ENCODE peak calls at places on chromosome 22, in six cellular contexts. One of them, this sample, is unnamed. For H3K36me3, the result is how much of the 10 kb centered on the place peaks cover.

GRCh38 chr22:45597460-45598192 is 74.0 kb upstream of the ATXN10 start:
- DNase-seq in PC-9: peak
- DNase-seq in endothelial cell of umbilical vein: no peak
- DNase-seq in cardiac muscle cell: peak
- DNase-seq in fibroblast of lung: no peak
- DNase-seq in hepatocyte: peak
- DNase-seq in this sample: no peak

GRCh38 chr22:42863349-42863911 is 6.4 kb upstream of the ARFGAP3 start:
- DNase-seq in PC-9: peak
- DNase-seq in cardiac muscle cell: no peak
- DNase-seq in fibroblast of lung: peak
- DNase-seq in endothelial cell of umbilical vein: peak
- DNase-seq in hepatocyte: no peak
- DNase-seq in this sample: peak

GRCh38 chr22:30078320-30079311 is 1.6 kb upstream of the HORMAD2 start:
- DNase-seq in fibroblast of lung: no peak
- DNase-seq in endothelial cell of umbilical vein: no peak
- DNase-seq in hepatocyte: peak
- DNase-seq in cardiac muscle cell: no peak
- DNase-seq in PC-9: no peak
- DNase-seq in this sample: peak

GRCh38 chr22:19122752-19123492 is 710 bp upstream of the DGCR2 start:
- DNase-seq in endothelial cell of umbilical vein: no peak
- DNase-seq in fibroblast of lung: peak
- DNase-seq in cardiac muscle cell: peak
- DNase-seq in hepatocyte: peak
- DNase-seq in PC-9: no peak
- DNase-seq in this sample: no peak

GRCh38 chr22:41052661-41053490 is 39.5 kb upstream of the EP300 start:
- DNase-seq in PC-9: peak
- DNase-seq in endothelial cell of umbilical vein: no peak
- DNase-seq in fibroblast of lung: peak
- DNase-seq in cardiac muscle cell: no peak
- DNase-seq in hepatocyte: peak
- DNase-seq in this sample: no peak

GRCh38 chr22:21074092-21074715 is 28.5 kb downstream of the LRRC74B start:
- DNase-seq in endothelial cell of umbilical vein: no peak
- DNase-seq in cardiac muscle cell: no peak
- DNase-seq in fibroblast of lung: peak
- DNase-seq in PC-9: peak
- DNase-seq in hepatocyte: no peak
- DNase-seq in this sample: no peak

GRCh38 chr22:37672920-37673453 is 2.4 kb upstream of the LGALS1 start:
- DNase-seq in cardiac muscle cell: no peak
- DNase-seq in fibroblast of lung: no peak
- DNase-seq in endothelial cell of umbilical vein: no peak
- DNase-seq in PC-9: no peak
- DNase-seq in hepatocyte: no peak
- DNase-seq in this sample: no peak

GRCh38 chr22:25077964-25078363 is 121.7 kb upstream of the CRYBB3 start:
- DNase-seq in endothelial cell of umbilical vein: no peak
- DNase-seq in hepatocyte: no peak
- DNase-seq in fibroblast of lung: no peak
- DNase-seq in cardiac muscle cell: no peak
- DNase-seq in PC-9: no peak
- DNase-seq in this sample: no peak

GRCh38 chr22:19876314-19876940 is 21.8 kb upstream of the GNB1L start:
- DNase-seq in cardiac muscle cell: no peak
- DNase-seq in fibroblast of lung: no peak
- DNase-seq in PC-9: no peak
- DNase-seq in endothelial cell of umbilical vein: peak
- DNase-seq in hepatocyte: no peak
- DNase-seq in this sample: no peak

GRCh38 chr22:27853404-27853803 is 51.8 kb upstream of the MN1 start:
- DNase-seq in cardiac muscle cell: no peak
- DNase-seq in PC-9: no peak
- DNase-seq in fibroblast of lung: peak
- DNase-seq in endothelial cell of umbilical vein: no peak
- DNase-seq in hepatocyte: no peak
- DNase-seq in this sample: no peak

GRCh38 chr22:42296381-42296853 is 26.0 kb upstream of the TCF20 start:
- DNase-seq in cardiac muscle cell: no peak
- DNase-seq in endothelial cell of umbilical vein: no peak
- DNase-seq in PC-9: no peak
- DNase-seq in hepatocyte: peak
- DNase-seq in fibroblast of lung: no peak
- DNase-seq in this sample: peak

GRCh38 chr22:48391171-48391711 is 1436.4 kb downstream of the BRD1 start:
- DNase-seq in cardiac muscle cell: no peak
- DNase-seq in PC-9: no peak
- DNase-seq in fibroblast of lung: no peak
- DNase-seq in endothelial cell of umbilical vein: no peak
- DNase-seq in hepatocyte: no peak
- DNase-seq in this sample: peak

GRCh38 chr22:24996420-24996952 is 44.0 kb downstream of the KIAA1671 start:
- DNase-seq in cardiac muscle cell: peak
- DNase-seq in hepatocyte: peak
- DNase-seq in fibroblast of lung: peak
- DNase-seq in PC-9: peak
- DNase-seq in endothelial cell of umbilical vein: peak
- DNase-seq in this sample: peak

GRCh38 chr22:17108256-17109112 is 12.7 kb downstream of the TMEM121B start:
- DNase-seq in endothelial cell of umbilical vein: no peak
- DNase-seq in cardiac muscle cell: no peak
- DNase-seq in hepatocyte: no peak
- DNase-seq in fibroblast of lung: no peak
- DNase-seq in PC-9: no peak
- DNase-seq in this sample: no peak

GRCh38 chr22:19574247-19574646 is 50.0 kb upstream of the CLDN5 start:
- DNase-seq in hepatocyte: no peak
- DNase-seq in cardiac muscle cell: no peak
- DNase-seq in PC-9: no peak
- DNase-seq in fibroblast of lung: no peak
- DNase-seq in endothelial cell of umbilical vein: no peak
- DNase-seq in this sample: no peak

GRCh38 chr22:28373841-28374240 is 305.8 kb downstream of the TTC28 start:
- DNase-seq in hepatocyte: no peak
- DNase-seq in endothelial cell of umbilical vein: peak
- DNase-seq in cardiac muscle cell: no peak
- DNase-seq in fibroblast of lung: peak
- DNase-seq in PC-9: no peak
- DNase-seq in this sample: no peak

GRCh38 chr22:31046591-31047226 is 34.4 kb upstream of the SMTN start:
- DNase-seq in PC-9: no peak
- DNase-seq in fibroblast of lung: peak
- DNase-seq in endothelial cell of umbilical vein: peak
- DNase-seq in hepatocyte: no peak
- DNase-seq in cardiac muscle cell: peak
- DNase-seq in this sample: no peak

GRCh38 chr22:38843716-38844660 is at the start of gene NPTXR:
- DNase-seq in hepatocyte: peak
- DNase-seq in cardiac muscle cell: peak
- DNase-seq in PC-9: no peak
- DNase-seq in fibroblast of lung: peak
- DNase-seq in endothelial cell of umbilical vein: peak
- DNase-seq in this sample: peak

GRCh38 chr22:42179616-42180015 is 49.0 kb upstream of the CYP2D6 start:
- DNase-seq in PC-9: no peak
- DNase-seq in endothelial cell of umbilical vein: no peak
- DNase-seq in cardiac muscle cell: no peak
- DNase-seq in hepatocyte: no peak
- DNase-seq in fibroblast of lung: peak
- DNase-seq in this sample: no peak

GRCh38 chr22:23796461-23796860 is 9.7 kb downstream of the SMARCB1 start:
- DNase-seq in hepatocyte: peak
- DNase-seq in endothelial cell of umbilical vein: no peak
- DNase-seq in PC-9: no peak
- DNase-seq in cardiac muscle cell: no peak
- DNase-seq in fibroblast of lung: peak
- DNase-seq in this sample: no peak
- H3K36me3 ChIP-seq in hepatocyte: under half
- H3K36me3 ChIP-seq in endothelial cell of umbilical vein: under half
- H3K36me3 ChIP-seq in PC-9: under half
- H3K36me3 ChIP-seq in cardiac muscle cell: under half
- H3K36me3 ChIP-seq in fibroblast of lung: under half
- H3K36me3 ChIP-seq in this sample: half or more

DNA sequence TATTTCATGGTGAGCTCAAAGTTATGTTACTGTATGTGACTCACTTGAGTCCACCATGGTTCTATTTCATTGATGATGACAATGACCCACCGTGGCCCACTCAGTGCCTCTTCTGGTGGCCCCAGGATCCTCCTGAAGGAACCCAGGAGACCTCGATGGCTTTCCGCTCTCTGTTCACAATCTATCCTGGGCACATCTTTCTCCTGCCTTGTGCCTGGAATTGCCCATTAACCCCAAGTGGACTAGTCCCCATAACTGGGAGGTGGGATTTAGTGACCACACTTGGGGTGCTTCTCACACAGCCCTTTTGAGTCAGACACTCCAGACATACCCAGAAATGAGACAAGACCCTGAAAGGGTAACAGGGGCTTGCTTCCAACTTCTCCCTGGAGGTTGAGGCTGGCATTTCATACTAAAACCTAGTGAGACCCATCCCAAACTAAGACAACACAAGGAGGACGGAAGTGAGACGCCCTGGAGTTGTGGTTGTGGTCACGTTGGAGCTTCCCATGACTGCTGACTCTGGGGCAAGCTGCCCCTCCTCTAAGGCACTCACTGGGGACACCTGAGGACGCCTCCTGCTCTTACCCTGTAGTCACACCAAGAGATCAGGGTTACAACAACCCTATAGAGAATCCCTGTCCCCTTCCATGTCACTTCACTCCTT is 22.1 kb downstream of the IGLL5 start:
- DNase-seq in cardiac muscle cell: no peak
- DNase-seq in fibroblast of lung: no peak
- DNase-seq in endothelial cell of umbilical vein: no peak
- DNase-seq in PC-9: no peak
- DNase-seq in hepatocyte: no peak
- DNase-seq in this sample: no peak
- H3K36me3 ChIP-seq in cardiac muscle cell: under half
- H3K36me3 ChIP-seq in fibroblast of lung: under half
- H3K36me3 ChIP-seq in endothelial cell of umbilical vein: under half
- H3K36me3 ChIP-seq in PC-9: under half
- H3K36me3 ChIP-seq in hepatocyte: under half
- H3K36me3 ChIP-seq in this sample: under half

DNA sequence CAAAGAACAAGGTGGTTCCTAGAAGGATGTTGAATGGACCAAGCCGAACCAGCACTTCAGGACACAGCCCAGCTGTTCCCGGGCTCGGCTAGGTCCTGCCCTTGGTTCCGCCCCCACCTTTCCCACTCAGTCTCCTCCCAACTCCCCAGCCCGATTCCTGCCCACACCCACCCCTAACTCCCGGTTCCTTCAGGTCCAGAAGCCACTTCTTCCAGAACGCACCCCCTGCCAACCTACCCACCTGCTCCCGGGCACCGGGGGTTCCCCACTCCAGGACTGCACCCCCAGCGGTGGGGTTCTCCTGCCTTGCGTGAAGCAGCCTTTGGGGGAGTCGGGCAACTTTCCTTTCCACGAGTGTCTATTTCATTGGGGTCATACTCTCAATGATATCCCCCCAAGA is 30.7 kb downstream of the CERK start:
- DNase-seq in PC-9: no peak
- DNase-seq in hepatocyte: no peak
- DNase-seq in endothelial cell of umbilical vein: no peak
- DNase-seq in cardiac muscle cell: no peak
- DNase-seq in fibroblast of lung: no peak
- DNase-seq in this sample: no peak
- H3K36me3 ChIP-seq in PC-9: under half
- H3K36me3 ChIP-seq in hepatocyte: under half
- H3K36me3 ChIP-seq in endothelial cell of umbilical vein: under half
- H3K36me3 ChIP-seq in cardiac muscle cell: under half
- H3K36me3 ChIP-seq in fibroblast of lung: under half
- H3K36me3 ChIP-seq in this sample: half or more

GRCh38 chr22:36294801-36295200 is 41.9 kb downstream of the APOL1 start:
- DNase-seq in cardiac muscle cell: no peak
- DNase-seq in endothelial cell of umbilical vein: no peak
- DNase-seq in hepatocyte: no peak
- DNase-seq in PC-9: no peak
- DNase-seq in fibroblast of lung: no peak
- DNase-seq in this sample: no peak

GRCh38 chr22:36294293-36294620 is 41.3 kb downstream of the APOL1 start:
- DNase-seq in PC-9: no peak
- DNase-seq in endothelial cell of umbilical vein: no peak
- DNase-seq in hepatocyte: no peak
- DNase-seq in fibroblast of lung: no peak
- DNase-seq in cardiac muscle cell: no peak
- DNase-seq in this sample: no peak

GRCh38 chr22:36293606-36294292 is 40.8 kb downstream of the APOL1 start:
- DNase-seq in cardiac muscle cell: no peak
- DNase-seq in PC-9: no peak
- DNase-seq in hepatocyte: no peak
- DNase-seq in fibroblast of lung: no peak
- DNase-seq in endothelial cell of umbilical vein: no peak
- DNase-seq in this sample: no peak

GRCh38 chr22:36296690-36297089 is 43.8 kb downstream of the APOL1 start:
- DNase-seq in hepatocyte: no peak
- DNase-seq in endothelial cell of umbilical vein: no peak
- DNase-seq in cardiac muscle cell: no peak
- DNase-seq in fibroblast of lung: no peak
- DNase-seq in PC-9: no peak
- DNase-seq in this sample: no peak

DNA sequence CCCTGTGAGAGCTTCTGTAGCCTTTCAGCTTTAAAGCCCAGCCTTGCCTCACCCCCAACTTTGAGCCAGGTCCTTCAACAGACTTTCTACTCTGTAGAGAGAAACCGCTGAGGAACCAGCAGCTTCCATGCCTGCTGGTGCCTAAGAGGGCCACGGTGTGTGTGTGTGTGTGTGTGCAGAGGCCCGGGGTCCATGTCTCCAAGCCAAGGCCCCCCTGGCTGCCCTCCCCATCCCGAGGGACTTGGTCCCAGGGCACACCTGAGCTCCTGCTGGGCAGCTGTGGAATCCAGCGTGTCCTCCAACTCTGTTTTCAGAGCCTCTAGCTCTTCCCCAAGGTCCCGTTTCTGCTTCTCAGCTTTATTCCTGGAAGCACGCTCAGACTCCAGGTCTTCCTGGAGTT is 42.3 kb downstream of the APOL1 start:
- DNase-seq in cardiac muscle cell: no peak
- DNase-seq in endothelial cell of umbilical vein: no peak
- DNase-seq in PC-9: no peak
- DNase-seq in fibroblast of lung: no peak
- DNase-seq in hepatocyte: no peak
- DNase-seq in this sample: no peak
- H3K36me3 ChIP-seq in cardiac muscle cell: half or more
- H3K36me3 ChIP-seq in endothelial cell of umbilical vein: half or more
- H3K36me3 ChIP-seq in PC-9: half or more
- H3K36me3 ChIP-seq in fibroblast of lung: half or more
- H3K36me3 ChIP-seq in hepatocyte: under half
- H3K36me3 ChIP-seq in this sample: half or more

GRCh38 chr22:32814289-32814865 is 12.9 kb downstream of the TIMP3 start:
- DNase-seq in PC-9: no peak
- DNase-seq in fibroblast of lung: no peak
- DNase-seq in endothelial cell of umbilical vein: no peak
- DNase-seq in hepatocyte: no peak
- DNase-seq in cardiac muscle cell: no peak
- DNase-seq in this sample: no peak
- H3K36me3 ChIP-seq in PC-9: half or more
- H3K36me3 ChIP-seq in fibroblast of lung: under half
- H3K36me3 ChIP-seq in endothelial cell of umbilical vein: under half
- H3K36me3 ChIP-seq in hepatocyte: under half
- H3K36me3 ChIP-seq in cardiac muscle cell: under half
- H3K36me3 ChIP-seq in this sample: under half

GRCh38 chr22:50269573-50270301 is 443 bp downstream of the MAPK11 start:
- DNase-seq in PC-9: no peak
- DNase-seq in hepatocyte: peak
- DNase-seq in fibroblast of lung: no peak
- DNase-seq in endothelial cell of umbilical vein: peak
- DNase-seq in cardiac muscle cell: peak
- DNase-seq in this sample: peak
- H3K36me3 ChIP-seq in PC-9: under half
- H3K36me3 ChIP-seq in hepatocyte: under half
- H3K36me3 ChIP-seq in fibroblast of lung: under half
- H3K36me3 ChIP-seq in endothelial cell of umbilical vein: under half
- H3K36me3 ChIP-seq in cardiac muscle cell: under half
- H3K36me3 ChIP-seq in this sample: under half